ENCODE peak calls at places on chromosomes 4 and X, in eight cellular contexts. T is activated T-cell treated with anti-CD3 and anti-CD28 coated beads for 24 hours, D is NCI-H1092 treated with DMSO at 0.1 percent for 48 hours, I is NCI-H1048, V is NCI-H2029, Q is esophagus squamous epithelium, F is DMS153, M is astrocyte of the spinal cord. X is an unnamed sample.

GRCh38 chr4:141686929-141687328 is 50.5 kb downstream of the IL15 start:
- DNase-seq in Q (no peak), T (no peak), I (no peak), M (peak; percentile 5), D (no peak), V (peak; percentile 1), F (peak; percentile 52), X (no peak)

GRCh38 chrX:154714925-154715324 is 36.0 kb downstream of the GAB3 start:
- DNase-seq in D (peak; percentile 22), I (no peak), T (peak; percentile 38), M (peak; percentile 56), Q (no peak), V (no peak), F (peak; percentile 15), X (no peak)

GRCh38 chr4:123649248-123649643 is 252.7 kb downstream of the SPRY1 start:
- DNase-seq in D (peak; percentile 66), V (no peak), I (no peak), T (no peak), M (no peak), F (no peak), Q (no peak), X (no peak)

GRCh38 chrX:135509885-135510284 is 10.6 kb upstream of the INTS6L start:
- DNase-seq in Q (no peak), D (no peak), F (no peak), M (no peak), I (no peak), V (no peak), T (no peak), X (no peak)

GRCh38 chr4:164169591-164169990 is 584.3 kb upstream of the SMIM31 start:
- DNase-seq in T (no peak), I (no peak), Q (no peak), F (no peak), D (no peak), M (peak; percentile 64), V (no peak), X (no peak)

GRCh38 chr4:88989990-88990389 is 67.0 kb downstream of the FAM13A start:
- DNase-seq in I (no peak), Q (no peak), D (peak; percentile 14), F (no peak), V (no peak), M (no peak), T (no peak), X (no peak)

GRCh38 chr4:56575820-56576429 is 70.3 kb downstream of the ARL9 start:
- DNase-seq in Q (no peak), I (no peak), T (no peak), D (peak; percentile 14), M (peak; percentile 69), F (no peak), V (no peak), X (no peak)

GRCh38 chr4:8044699-8045098 is 105.0 kb upstream of the AFAP1 start:
- DNase-seq in V (peak; percentile 92), D (peak; percentile 93), I (no peak), M (no peak), Q (no peak), F (peak; percentile 90), T (no peak), X (peak; percentile 99)

GRCh38 chrX:152600853-152601635 is 36.7 kb upstream of the GABRQ start:
- DNase-seq in F (peak; percentile 58), T (no peak), I (no peak), M (no peak), D (peak; percentile 62), Q (no peak), V (no peak), X (peak; percentile 5)

GRCh38 chr4:602559-602942 is 22.8 kb upstream of the PDE6B start:
- DNase-seq in T (peak; percentile 42), Q (no peak), D (peak; percentile 61), V (peak; percentile 57), I (peak; percentile 26), F (peak; percentile 5), M (no peak), X (no peak)

GRCh38 chrX:68428431-68428830 is 4.9 kb downstream of the OPHN1 start:
- DNase-seq in V (no peak), F (no peak), I (no peak), Q (no peak), M (peak; percentile 60), D (no peak), T (no peak), X (no peak)

GRCh38 chrX:88903989-88904718 is 157.1 kb downstream of the CPXCR1 start:
- DNase-seq in I (no peak), Q (no peak), V (no peak), D (no peak), M (no peak), T (no peak), F (no peak), X (no peak)

GRCh38 chrX:111560801-111561200 is 49.4 kb downstream of the SERTM2 start:
- DNase-seq in V (no peak), D (no peak), M (no peak), T (no peak), F (no peak), I (no peak), Q (no peak), X (no peak)

GRCh38 chrX:115268421-115268820 is 21.1 kb upstream of the LUZP4 start:
- DNase-seq in I (no peak), T (no peak), Q (no peak), M (no peak), V (no peak), F (no peak), D (peak; percentile 8), X (no peak)

GRCh38 chr4:181479145-181479544 is 764.1 kb upstream of the TENM3 start:
- DNase-seq in D (no peak), V (no peak), Q (no peak), I (no peak), T (no peak), M (no peak), F (no peak), X (no peak)

GRCh38 chr4:110617095-110617494 is 5.8 kb downstream of the PITX2 start:
- DNase-seq in T (no peak), V (no peak), I (no peak), Q (no peak), D (no peak), F (no peak), M (no peak), X (no peak)

GRCh38 chr4:77465271-77465670 is 140.3 kb upstream of the CXCL13 start:
- DNase-seq in M (peak; percentile 8), F (peak; percentile 13), Q (no peak), V (peak; percentile 7), D (no peak), I (no peak), T (peak; percentile 11), X (no peak)

GRCh38 chrX:40971736-40972135 is 113.5 kb upstream of the USP9X start:
- DNase-seq in F (no peak), D (no peak), M (no peak), V (no peak), T (no peak), I (no peak), Q (no peak), X (no peak)

GRCh38 chr4:152690706-152691651 is 11.2 kb upstream of the TMEM154 start:
- DNase-seq in T (no peak), I (no peak), V (peak; percentile 47), D (peak; percentile 22), F (peak; percentile 80), M (no peak), Q (no peak), X (peak; percentile 61)

GRCh38 chr4:110108960-110109359 is 89.5 kb downstream of the ELOVL6 start:
- DNase-seq in D (no peak), F (no peak), T (no peak), V (no peak), I (no peak), Q (no peak), M (no peak), X (peak; percentile 34)

GRCh38 chrX:12021708-12022107 is 116.6 kb upstream of the FRMPD4 start:
- DNase-seq in I (no peak), F (no peak), M (no peak), D (no peak), Q (no peak), T (no peak), V (no peak), X (no peak)

GRCh38 chrX:18758166-18758932 is 50.9 kb downstream of the PPEF1 start:
- DNase-seq in D (no peak), M (no peak), I (no peak), Q (no peak), T (no peak), V (no peak), F (no peak), X (no peak)

GRCh38 chr4:27350161-27350560 is 489.5 kb downstream of the STIM2 start:
- DNase-seq in F (no peak), V (no peak), I (no peak), M (peak; percentile 37), T (no peak), D (no peak), Q (no peak), X (no peak)

GRCh38 chrX:71533514-71533849 is 578 bp downstream of the OGT start:
- DNase-seq in D (peak; percentile 49), F (no peak), M (no peak), Q (no peak), I (no peak), V (no peak), T (no peak), X (no peak)

GRCh38 chr4:3293410-3294391 is 880 bp downstream of the RGS12 start:
- DNase-seq in M (no peak), V (no peak), I (no peak), F (no peak), Q (no peak), D (no peak), T (no peak), X (no peak)

GRCh38 chr4:22129454-22130075 is 181.0 kb upstream of the KCNIP4 start:
- DNase-seq in Q (no peak), F (no peak), V (no peak), I (peak; percentile 8), M (peak; percentile 32), T (no peak), D (peak; percentile 29), X (no peak)

GRCh38 chr4:140071806-140072205 is 82.2 kb downstream of the MAML3 start:
- DNase-seq in F (no peak), D (no peak), Q (no peak), V (no peak), I (no peak), M (peak; percentile 88), T (peak; percentile 50), X (no peak)

GRCh38 chr4:42750091-42750490 is 93.2 kb upstream of the ATP8A1 start:
- DNase-seq in F (no peak), T (no peak), I (no peak), D (peak; percentile 68), V (no peak), Q (no peak), M (no peak), X (peak; percentile 6)

GRCh38 chr4:26217961-26218676 is 102.7 kb upstream of the RBPJ start:
- DNase-seq in M (no peak), V (no peak), Q (no peak), I (no peak), F (no peak), D (no peak), T (no peak), X (no peak)

GRCh38 chr4:113116414-113117345 is 67.2 kb downstream of the ANK2 start:
- DNase-seq in F (peak; percentile 63), M (peak; percentile 29), I (no peak), D (peak; percentile 20), Q (no peak), V (no peak), T (no peak), X (peak; percentile 25)

GRCh38 chrX:134480061-134480460 is 20.1 kb downstream of the HPRT1 start:
- DNase-seq in T (no peak), Q (no peak), I (no peak), F (no peak), V (no peak), M (no peak), D (no peak), X (no peak)

GRCh38 chr4:534101-534575 is 35.1 kb downstream of the PIGG start:
- DNase-seq in M (no peak), F (no peak), D (no peak), T (no peak), I (no peak), Q (no peak), V (no peak), X (no peak)

GRCh38 chrX:19955306-19955705 is 35.6 kb downstream of the BCLAF3 start:
- DNase-seq in I (no peak), Q (no peak), M (no peak), D (no peak), F (no peak), V (no peak), T (no peak), X (no peak)

GRCh38 chr4:92658318-92658717 is 354.6 kb downstream of the GRID2 start:
- DNase-seq in T (no peak), F (no peak), Q (no peak), D (no peak), V (no peak), I (no peak), M (no peak), X (no peak)

X was measured in NCI-H1417 treated with DMSO at 0.1 percent for 48 hours.